ENCODE peak calls at places on chromosomes 3 and 15, in six cellular contexts. Y is PC-3; A is sigmoid colon; G is CD4-positive, alpha-beta memory T cell; Q is tibial nerve; C is aorta. E is an unnamed sample. For H3K9me3, the result is how much of the 10 kb centered on the place peaks cover.

GRCh38 chr3:65334045-65334665 is 646.4 kb upstream of the ADAMTS9 start:
- DNase-seq in Y (peak), A (no peak), G (no peak), Q (peak), C (no peak), E (no peak)

GRCh38 chr3:76131396-76132153 is 346.2 kb upstream of the ZNF717 start:
- DNase-seq in Y (peak), A (no peak), G (no peak), Q (no peak), C (no peak), E (no peak)

GRCh38 chr3:185422677-185423076 is 59.7 kb downstream of the MAP3K13 start:
- DNase-seq in Y (no peak), A (no peak), G (no peak), Q (no peak), C (no peak), E (no peak)

GRCh38 chr3:43870110-43870509 is 179.4 kb downstream of the ABHD5 start:
- DNase-seq in Y (peak), A (no peak), G (no peak), Q (no peak), C (peak), E (no peak)

GRCh38 chr3:143367171-143367570 is 247.6 kb downstream of the CHST2 start:
- DNase-seq in Y (no peak), A (no peak), G (no peak), Q (no peak), C (no peak), E (no peak)

GRCh38 chr15:25846377-25846776 is 16.8 kb downstream of the ATP10A start:
- DNase-seq in Y (no peak), A (no peak), G (peak), Q (no peak), C (no peak), E (peak)

GRCh38 chr15:57734860-57735259 is 28.3 kb downstream of the POLR2M start:
- DNase-seq in Y (no peak), A (no peak), G (no peak), Q (no peak), C (no peak), E (no peak)

GRCh38 chr15:64092075-64092820 is 1.4 kb downstream of the CIAO2A start:
- DNase-seq in Y (peak), A (no peak), G (peak), Q (no peak), C (no peak), E (no peak)

GRCh38 chr3:23129817-23130216 is 73.3 kb upstream of the UBE2E2 start:
- DNase-seq in Y (peak), A (no peak), G (no peak), Q (no peak), C (no peak), E (no peak)

GRCh38 chr15:62482715-62483429 is 317.8 kb upstream of the C2CD4B start:
- DNase-seq in Y (peak), A (no peak), G (peak), Q (no peak), C (no peak), E (no peak)

GRCh38 chr15:31327674-31328424 is 1.2 kb downstream of the KLF13 start:
- DNase-seq in Y (peak), A (peak), G (peak), Q (no peak), C (peak), E (peak)

GRCh38 chr3:153623834-153624233 is 461.8 kb downstream of the RAP2B start:
- DNase-seq in Y (no peak), A (no peak), G (no peak), Q (no peak), C (no peak), E (no peak)

GRCh38 chr3:98026425-98027083 is 8.6 kb downstream of the GABRR3 start:
- DNase-seq in Y (no peak), A (no peak), G (no peak), Q (no peak), C (no peak), E (no peak)
- H3K9me3 ChIP-seq in Y (under half), A (under half), G (under half), Q (under half), C (under half), E (under half)

DNA sequence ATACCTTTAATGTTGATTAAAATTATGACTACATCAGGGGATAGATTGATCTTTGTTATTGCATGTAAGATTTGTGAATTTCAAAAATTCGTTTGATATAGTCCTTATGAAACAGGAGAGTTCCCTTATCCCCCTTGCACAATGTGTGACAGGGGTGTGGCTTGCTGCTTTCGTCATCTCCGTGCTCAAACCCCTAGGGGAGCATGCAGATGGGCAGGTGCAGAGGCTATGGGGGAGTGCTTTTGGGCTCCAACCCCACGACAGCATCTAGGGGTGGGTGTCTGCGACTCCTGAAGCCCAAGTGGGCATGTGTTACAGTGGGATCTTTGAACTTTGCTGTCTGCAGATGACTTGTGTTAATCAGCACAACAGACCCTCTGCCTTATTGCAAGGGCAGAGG is 360.1 kb upstream of the GOLIM4 start:
- DNase-seq in Y (no peak), A (no peak), G (no peak), Q (no peak), C (no peak), E (no peak)
- H3K4me3 ChIP-seq in Y (no peak), A (no peak), G (no peak), Q (no peak), C (no peak), E (no peak)

GRCh38 chr3:177410734-177411133 is 213.5 kb upstream of the TBL1XR1 start:
- DNase-seq in Y (peak), A (no peak), G (no peak), Q (no peak), C (no peak), E (no peak)
- H3K27ac ChIP-seq in Y (no peak), A (no peak), G (no peak), Q (no peak), C (no peak), E (no peak)

GRCh38 chr3:2061360-2061759 is 37.3 kb upstream of the CNTN4 start:
- DNase-seq in Y (no peak), A (no peak), G (no peak), Q (no peak), C (no peak), E (no peak)
- H3K9me3 ChIP-seq in Y (under half), A (under half), G (under half), Q (under half), C (under half), E (under half)

GRCh38 chr15:48323294-48323693 is 7.9 kb upstream of the DUT start:
- DNase-seq in Y (no peak), A (no peak), G (no peak), Q (no peak), C (no peak), E (no peak)
- H3K4me3 ChIP-seq in Y (no peak), A (no peak), G (no peak), Q (no peak), C (no peak), E (no peak)

DNA sequence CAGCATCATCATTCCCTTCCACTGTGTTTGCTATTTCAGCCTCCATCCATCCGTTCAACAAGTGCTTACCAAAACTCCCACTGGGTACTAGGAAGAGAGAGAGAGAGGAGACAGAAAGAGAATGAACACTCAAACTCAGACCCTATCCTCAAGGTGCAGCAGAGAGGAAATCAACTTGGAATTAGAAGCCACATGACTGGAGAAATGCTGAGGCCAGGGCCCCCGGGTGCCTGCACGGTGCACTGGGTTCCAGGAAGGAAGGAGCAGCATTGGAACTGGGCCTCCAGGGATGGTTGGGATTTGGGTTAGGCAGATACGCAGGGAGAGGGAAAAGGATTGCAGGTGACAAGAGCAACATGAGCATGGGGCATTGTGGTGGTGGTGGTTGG is 30.0 kb downstream of the CORO2B start:
- DNase-seq in Y (no peak), A (no peak), G (no peak), Q (no peak), C (no peak), E (no peak)
- H3K27ac ChIP-seq in Y (no peak), A (peak), G (no peak), Q (peak), C (no peak), E (no peak)

DNA sequence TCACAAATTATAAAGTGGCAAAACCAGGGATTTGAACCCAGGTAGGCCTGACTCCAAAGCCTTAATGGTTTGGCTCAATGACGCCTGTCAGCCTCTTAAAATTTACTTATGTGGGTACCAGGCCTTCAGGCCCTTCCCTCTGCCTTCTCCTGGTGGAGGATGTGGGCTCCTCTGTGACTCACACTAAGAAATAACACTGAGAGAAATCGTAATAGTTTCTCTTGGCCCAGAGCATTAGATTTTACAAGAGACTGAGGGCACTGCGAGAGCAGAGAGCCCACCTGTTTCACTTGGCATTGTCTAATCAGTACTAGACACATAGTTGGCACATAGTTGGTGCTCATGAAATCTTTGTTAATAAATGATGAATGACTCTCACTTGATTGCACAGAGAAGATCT is 505.2 kb downstream of the SHQ1 start:
- DNase-seq in Y (peak), A (no peak), G (no peak), Q (no peak), C (peak), E (no peak)
- H3K9me3 ChIP-seq in Y (under half), A (under half), G (under half), Q (under half), C (under half), E (under half)

GRCh38 chr15:67110958-67111864 is 45.8 kb downstream of the SMAD3 start:
- DNase-seq in Y (no peak), A (no peak), G (peak), Q (no peak), C (peak), E (no peak)

GRCh38 chr15:67110400-67110799 is 45.0 kb downstream of the SMAD3 start:
- DNase-seq in Y (no peak), A (no peak), G (no peak), Q (no peak), C (peak), E (no peak)

GRCh38 chr15:67107014-67107812 is 41.8 kb downstream of the SMAD3 start:
- DNase-seq in Y (peak), A (peak), G (no peak), Q (no peak), C (peak), E (no peak)

GRCh38 chr15:67108122-67108871 is 42.9 kb downstream of the SMAD3 start:
- DNase-seq in Y (no peak), A (no peak), G (no peak), Q (no peak), C (peak), E (no peak)

GRCh38 chr15:67109141-67110034 is 44.0 kb downstream of the SMAD3 start:
- DNase-seq in Y (no peak), A (peak), G (no peak), Q (peak), C (peak), E (no peak)
- H3K4me3 ChIP-seq in Y (no peak), A (no peak), G (no peak), Q (no peak), C (no peak), E (no peak)